ENCODE peak calls at places on chromosomes 16 and 17, in nine cellular contexts. One of them, this sample, is unnamed. For H3K27me3, the result is how much of the 10 kb centered on the place peaks cover.

GRCh38 chr17:60524463-60525346 is 1.3 kb downstream of the APPBP2 start:
- DNase-seq in hepatocyte: peak
- DNase-seq in BJ: no peak
- DNase-seq in spleen: no peak
- DNase-seq in psoas muscle: no peak
- DNase-seq in tibial nerve: no peak
- DNase-seq in Peyer's patch: no peak
- DNase-seq in Caco-2: no peak
- DNase-seq in neural progenitor cell: no peak
- DNase-seq in this sample: peak

GRCh38 chr16:16147316-16147999 is 75.8 kb downstream of the ABCC6 start:
- DNase-seq in hepatocyte: no peak
- DNase-seq in BJ: no peak
- DNase-seq in spleen: no peak
- DNase-seq in psoas muscle: no peak
- DNase-seq in tibial nerve: no peak
- DNase-seq in Peyer's patch: peak
- DNase-seq in Caco-2: no peak
- DNase-seq in neural progenitor cell: no peak
- DNase-seq in this sample: no peak

GRCh38 chr16:87581867-87582220 is 20.5 kb upstream of the JPH3 start:
- DNase-seq in hepatocyte: peak
- DNase-seq in BJ: peak
- DNase-seq in spleen: peak
- DNase-seq in psoas muscle: peak
- DNase-seq in tibial nerve: peak
- DNase-seq in Peyer's patch: no peak
- DNase-seq in Caco-2: peak
- DNase-seq in neural progenitor cell: no peak
- DNase-seq in this sample: peak

GRCh38 chr17:31490991-31491793 is 99.7 kb downstream of the RAB11FIP4 start:
- DNase-seq in hepatocyte: no peak
- DNase-seq in BJ: no peak
- DNase-seq in spleen: peak
- DNase-seq in psoas muscle: peak
- DNase-seq in tibial nerve: no peak
- DNase-seq in Peyer's patch: no peak
- DNase-seq in Caco-2: no peak
- DNase-seq in neural progenitor cell: no peak
- DNase-seq in this sample: no peak

GRCh38 chr16:59591480-59591879 is 857.4 kb upstream of the GOT2 start:
- DNase-seq in hepatocyte: no peak
- DNase-seq in BJ: no peak
- DNase-seq in spleen: no peak
- DNase-seq in psoas muscle: no peak
- DNase-seq in tibial nerve: no peak
- DNase-seq in Peyer's patch: no peak
- DNase-seq in Caco-2: no peak
- DNase-seq in neural progenitor cell: no peak
- DNase-seq in this sample: no peak

GRCh38 chr16:84068783-84069464 is 26.3 kb upstream of the SLC38A8 start:
- DNase-seq in hepatocyte: no peak
- DNase-seq in BJ: no peak
- DNase-seq in spleen: no peak
- DNase-seq in psoas muscle: no peak
- DNase-seq in tibial nerve: no peak
- DNase-seq in Peyer's patch: no peak
- DNase-seq in Caco-2: no peak
- DNase-seq in neural progenitor cell: no peak
- DNase-seq in this sample: no peak

GRCh38 chr16:11030990-11031510 is 86.7 kb downstream of the CLEC16A start:
- DNase-seq in hepatocyte: no peak
- DNase-seq in BJ: no peak
- DNase-seq in spleen: no peak
- DNase-seq in psoas muscle: no peak
- DNase-seq in tibial nerve: no peak
- DNase-seq in Peyer's patch: no peak
- DNase-seq in Caco-2: no peak
- DNase-seq in neural progenitor cell: no peak
- DNase-seq in this sample: no peak

GRCh38 chr16:77763994-77764393 is 24.4 kb upstream of the VAT1L start:
- DNase-seq in hepatocyte: no peak
- DNase-seq in BJ: no peak
- DNase-seq in spleen: no peak
- DNase-seq in psoas muscle: no peak
- DNase-seq in tibial nerve: no peak
- DNase-seq in Peyer's patch: no peak
- DNase-seq in Caco-2: no peak
- DNase-seq in neural progenitor cell: no peak
- DNase-seq in this sample: peak

GRCh38 chr16:88318091-88318494 is 64.7 kb upstream of the ZNF469 start:
- DNase-seq in hepatocyte: no peak
- DNase-seq in BJ: no peak
- DNase-seq in spleen: no peak
- DNase-seq in psoas muscle: no peak
- DNase-seq in tibial nerve: no peak
- DNase-seq in Peyer's patch: no peak
- DNase-seq in Caco-2: no peak
- DNase-seq in neural progenitor cell: no peak
- DNase-seq in this sample: no peak

GRCh38 chr17:781920-782731 is at the start of the genes GLOD4 and MRM3:
- DNase-seq in hepatocyte: peak
- DNase-seq in BJ: peak
- DNase-seq in spleen: peak
- DNase-seq in psoas muscle: peak
- DNase-seq in tibial nerve: peak
- DNase-seq in Peyer's patch: peak
- DNase-seq in Caco-2: peak
- DNase-seq in neural progenitor cell: peak
- DNase-seq in this sample: peak

GRCh38 chr17:74825952-74826713 is 33.6 kb downstream of the GRIN2C start:
- DNase-seq in hepatocyte: no peak
- DNase-seq in BJ: no peak
- DNase-seq in spleen: no peak
- DNase-seq in psoas muscle: no peak
- DNase-seq in tibial nerve: no peak
- DNase-seq in Peyer's patch: no peak
- DNase-seq in Caco-2: no peak
- DNase-seq in neural progenitor cell: no peak
- DNase-seq in this sample: no peak

DNA sequence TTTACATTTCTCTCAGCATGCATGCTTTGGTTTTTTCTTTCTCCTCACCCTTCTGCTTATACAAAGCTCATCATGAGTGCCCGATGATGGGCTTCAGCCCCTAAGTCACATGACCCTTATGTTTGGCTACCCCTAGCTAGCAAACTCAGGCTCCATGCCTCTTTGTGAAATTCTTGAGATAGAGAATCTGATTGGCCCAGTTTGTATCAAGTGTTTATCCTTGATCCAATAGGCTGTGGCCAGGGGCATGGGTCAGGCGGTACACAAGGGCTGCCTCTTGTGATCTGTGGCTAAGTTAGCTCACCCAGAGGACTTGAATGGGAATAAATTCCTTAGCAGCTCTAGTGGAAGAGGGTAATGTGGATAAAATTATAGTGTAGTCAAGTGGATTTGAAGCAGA is 11.5 kb upstream of the TOX3 start:
- DNase-seq in hepatocyte: no peak
- DNase-seq in BJ: no peak
- DNase-seq in spleen: no peak
- DNase-seq in psoas muscle: no peak
- DNase-seq in tibial nerve: no peak
- DNase-seq in Peyer's patch: no peak
- DNase-seq in Caco-2: no peak
- DNase-seq in neural progenitor cell: no peak
- DNase-seq in this sample: no peak
- TF ChIP-seq CTCF in hepatocyte: no peak
- TF ChIP-seq CTCF in BJ: no peak
- TF ChIP-seq CTCF in spleen: no peak
- TF ChIP-seq CTCF in psoas muscle: no peak
- TF ChIP-seq CTCF in tibial nerve: no peak
- TF ChIP-seq CTCF in Peyer's patch: no peak
- TF ChIP-seq CTCF in Caco-2: no peak
- TF ChIP-seq CTCF in neural progenitor cell: no peak
- TF ChIP-seq CTCF in this sample: no peak

DNA sequence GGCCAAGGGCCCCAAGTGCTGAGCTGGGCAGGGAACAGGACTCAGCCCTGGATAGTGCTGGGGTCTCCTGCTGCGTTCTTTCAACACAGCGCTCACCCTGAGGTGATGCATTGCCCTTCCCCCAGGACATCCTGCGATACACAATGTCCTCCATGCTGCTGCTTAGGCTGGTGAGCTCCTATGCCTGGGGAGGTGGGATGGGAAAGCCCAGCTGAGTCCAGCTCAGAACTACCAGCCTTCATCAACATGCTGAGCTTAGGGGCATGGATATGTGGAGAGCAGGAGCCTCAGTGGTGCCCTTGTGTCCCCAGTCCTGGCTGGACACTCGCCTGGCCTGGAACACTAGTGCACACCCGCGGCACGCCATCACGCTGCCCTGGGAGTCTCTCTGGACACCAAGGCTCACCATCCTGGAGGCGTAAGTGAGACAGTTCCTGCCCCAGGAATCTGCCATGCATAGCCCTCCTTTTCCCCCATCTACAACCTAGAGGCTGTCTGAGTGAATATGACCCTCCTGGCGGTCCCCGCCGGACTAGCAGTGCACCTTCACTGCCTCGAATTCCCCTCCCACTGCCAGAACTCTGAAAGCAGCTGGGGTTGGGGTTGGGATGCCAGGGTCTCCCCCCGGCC is 710 bp downstream of the ZACN start:
- DNase-seq in hepatocyte: no peak
- DNase-seq in BJ: no peak
- DNase-seq in spleen: no peak
- DNase-seq in psoas muscle: no peak
- DNase-seq in tibial nerve: no peak
- DNase-seq in Peyer's patch: no peak
- DNase-seq in Caco-2: no peak
- DNase-seq in neural progenitor cell: peak
- DNase-seq in this sample: no peak
- H3K27me3 ChIP-seq in hepatocyte: half or more
- H3K27me3 ChIP-seq in BJ: half or more
- H3K27me3 ChIP-seq in spleen: under half
- H3K27me3 ChIP-seq in psoas muscle: under half
- H3K27me3 ChIP-seq in tibial nerve: under half
- H3K27me3 ChIP-seq in Peyer's patch: under half
- H3K27me3 ChIP-seq in Caco-2: under half
- H3K27me3 ChIP-seq in neural progenitor cell: half or more
- H3K27me3 ChIP-seq in this sample: under half

GRCh38 chr17:42121066-42121769 is at the start of gene KAT2A:
- DNase-seq in hepatocyte: peak
- DNase-seq in BJ: no peak
- DNase-seq in spleen: peak
- DNase-seq in psoas muscle: peak
- DNase-seq in tibial nerve: peak
- DNase-seq in Peyer's patch: peak
- DNase-seq in Caco-2: peak
- DNase-seq in neural progenitor cell: peak
- DNase-seq in this sample: peak
- H3K4me3 ChIP-seq in hepatocyte: peak
- H3K4me3 ChIP-seq in BJ: peak
- H3K4me3 ChIP-seq in spleen: peak
- H3K4me3 ChIP-seq in psoas muscle: peak
- H3K4me3 ChIP-seq in tibial nerve: peak
- H3K4me3 ChIP-seq in Peyer's patch: peak
- H3K4me3 ChIP-seq in Caco-2: peak
- H3K4me3 ChIP-seq in neural progenitor cell: peak
- H3K4me3 ChIP-seq in this sample: peak

DNA sequence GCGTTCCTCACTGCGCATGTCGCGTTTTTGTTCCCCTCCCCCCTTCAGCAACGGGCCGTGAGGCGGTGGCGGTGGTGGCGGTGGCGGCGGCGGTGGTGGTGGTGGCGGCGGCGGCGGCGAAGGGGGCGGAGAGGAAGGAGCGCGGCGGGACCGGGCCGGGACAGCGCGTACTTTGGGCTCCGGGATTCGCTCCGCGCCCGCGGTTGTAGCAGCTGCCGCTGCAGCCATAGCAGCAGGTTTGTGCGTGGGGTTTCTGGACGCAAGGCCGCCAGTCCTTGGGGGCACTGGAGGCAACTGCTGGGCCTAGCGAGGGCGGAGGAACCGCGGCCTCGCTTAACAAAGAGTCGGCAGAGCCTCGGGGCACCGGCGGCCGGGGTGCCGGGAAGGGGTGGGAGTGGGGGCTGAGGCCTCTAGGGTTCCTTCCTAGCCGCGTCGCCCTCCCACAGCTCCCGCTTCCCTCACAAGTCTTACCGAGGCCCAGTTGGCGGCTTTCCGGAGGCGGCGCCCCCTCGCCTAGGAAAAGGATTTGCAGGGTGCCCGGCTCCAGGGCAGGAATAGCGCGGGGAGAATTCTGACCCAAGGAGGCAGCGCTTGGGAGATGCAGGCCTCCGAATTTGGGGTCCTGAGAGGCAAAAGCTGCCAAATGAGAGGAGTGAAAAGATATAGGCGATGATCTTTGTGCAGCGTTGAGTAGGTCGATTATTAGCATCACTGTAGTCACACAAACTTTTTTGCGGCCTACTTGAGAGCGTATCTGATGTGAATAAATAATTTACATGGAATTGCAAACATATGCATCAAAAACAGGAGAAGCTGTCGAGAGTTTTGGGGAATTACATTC is at the start of gene DDX42:
- DNase-seq in hepatocyte: peak
- DNase-seq in BJ: no peak
- DNase-seq in spleen: peak
- DNase-seq in psoas muscle: peak
- DNase-seq in tibial nerve: peak
- DNase-seq in Peyer's patch: peak
- DNase-seq in Caco-2: peak
- DNase-seq in neural progenitor cell: peak
- DNase-seq in this sample: no peak
- TF ChIP-seq CTCF in hepatocyte: peak
- TF ChIP-seq CTCF in BJ: peak
- TF ChIP-seq CTCF in spleen: no peak
- TF ChIP-seq CTCF in psoas muscle: no peak
- TF ChIP-seq CTCF in tibial nerve: no peak
- TF ChIP-seq CTCF in Peyer's patch: no peak
- TF ChIP-seq CTCF in Caco-2: peak
- TF ChIP-seq CTCF in neural progenitor cell: peak
- TF ChIP-seq CTCF in this sample: peak

GRCh38 chr17:44914148-44914547 is 1.2 kb downstream of the GFAP start:
- DNase-seq in hepatocyte: no peak
- DNase-seq in BJ: no peak
- DNase-seq in spleen: peak
- DNase-seq in psoas muscle: no peak
- DNase-seq in tibial nerve: no peak
- DNase-seq in Peyer's patch: no peak
- DNase-seq in Caco-2: no peak
- DNase-seq in neural progenitor cell: no peak
- DNase-seq in this sample: no peak
- H3K27me3 ChIP-seq in hepatocyte: under half
- H3K27me3 ChIP-seq in BJ: under half
- H3K27me3 ChIP-seq in spleen: under half
- H3K27me3 ChIP-seq in psoas muscle: under half
- H3K27me3 ChIP-seq in tibial nerve: under half
- H3K27me3 ChIP-seq in Peyer's patch: under half
- H3K27me3 ChIP-seq in Caco-2: under half
- H3K27me3 ChIP-seq in neural progenitor cell: under half
- H3K27me3 ChIP-seq in this sample: under half